ENCODE peak calls at places on chromosome 5, in nine cellular contexts. W, N, G, Q, Z, D, Y, M and J are unnamed samples.

GRCh38 chr5:17222679-17223078 is 5.2 kb downstream of the BASP1 start:
- DNase-seq in W (no peak), N (no peak), G (no peak), Q (no peak), Z (no peak), D (no peak), Y (no peak), M (peak; percentile 28), J (no peak)

GRCh38 chr5:55993628-55994501 is 898 bp downstream of the IL6ST start:
- DNase-seq in W (no peak), N (no peak), G (no peak), Q (no peak), Z (no peak), D (no peak), Y (no peak), M (no peak), J (no peak)

GRCh38 chr5:77945874-77946273 is 169.7 kb upstream of the TBCA start:
- DNase-seq in W (no peak), N (no peak), G (no peak), Q (no peak), Z (no peak), D (no peak), Y (no peak), M (no peak), J (no peak)

GRCh38 chr5:54610197-54610898 is 92.8 kb downstream of the SNX18 start:
- DNase-seq in W (no peak), N (peak; percentile 21), G (no peak), Q (peak; percentile 50), Z (no peak), D (peak; percentile 67), Y (no peak), M (no peak), J (no peak)

GRCh38 chr5:153516503-153516902 is 26.0 kb downstream of the GRIA1 start:
- DNase-seq in W (no peak), N (no peak), G (no peak), Q (no peak), Z (no peak), D (no peak), Y (no peak), M (no peak), J (no peak)

GRCh38 chr5:154117050-154117449 is 73.5 kb upstream of the GALNT10 start:
- DNase-seq in W (no peak), N (no peak), G (no peak), Q (no peak), Z (peak; percentile 73), D (no peak), Y (no peak), M (no peak), J (no peak)

GRCh38 chr5:58133631-58134296 is 326.1 kb downstream of the PLK2 start:
- DNase-seq in W (no peak), N (peak; percentile 49), G (no peak), Q (peak; percentile 50), Z (no peak), D (no peak), Y (no peak), M (no peak), J (no peak)

GRCh38 chr5:164153469-164154172 is 648.2 kb downstream of the MAT2B start:
- DNase-seq in W (no peak), N (no peak), G (no peak), Q (peak; percentile 51), Z (no peak), D (no peak), Y (no peak), M (no peak), J (no peak)

GRCh38 chr5:66596791-66597757 is 881 bp downstream of the MAST4 start:
- DNase-seq in W (peak; percentile 83), N (peak; percentile 41), G (no peak), Q (peak; percentile 25), Z (peak; percentile 77), D (peak; percentile 55), Y (no peak), M (peak; percentile 64), J (peak; percentile 51)

GRCh38 chr5:115962565-115963402 is 509 bp downstream of the LVRN start:
- DNase-seq in W (peak; percentile 63), N (no peak), G (no peak), Q (peak; percentile 20), Z (peak; percentile 74), D (peak; percentile 46), Y (no peak), M (peak; percentile 51), J (peak; percentile 49)

GRCh38 chr5:179193746-179194145 is 133.6 kb downstream of the ZNF354C start:
- DNase-seq in W (no peak), N (no peak), G (no peak), Q (no peak), Z (no peak), D (no peak), Y (no peak), M (no peak), J (no peak)

GRCh38 chr5:179190851-179191505 is 130.8 kb downstream of the ZNF354C start:
- DNase-seq in W (peak; percentile 56), N (no peak), G (no peak), Q (no peak), Z (no peak), D (no peak), Y (no peak), M (no peak), J (no peak)

GRCh38 chr5:179192185-179192890 is 132.2 kb downstream of the ZNF354C start:
- DNase-seq in W (no peak), N (no peak), G (no peak), Q (no peak), Z (no peak), D (no peak), Y (no peak), M (no peak), J (peak; percentile 68)

GRCh38 chr5:179192891-179193470 is 132.8 kb downstream of the ZNF354C start:
- DNase-seq in W (no peak), N (no peak), G (no peak), Q (no peak), Z (no peak), D (no peak), Y (no peak), M (no peak), J (no peak)

GRCh38 chr5:179191506-179192184 is 131.5 kb downstream of the ZNF354C start:
- DNase-seq in W (no peak), N (no peak), G (no peak), Q (no peak), Z (no peak), D (no peak), Y (no peak), M (no peak), J (no peak)
- H3K4me3 ChIP-seq in W (no peak overlapping the region), N (no peak overlapping the region), G (no peak overlapping the region), Q (no peak overlapping the region), Z (no peak overlapping the region), D (no peak overlapping the region), Y (no peak overlapping the region), M (no peak overlapping the region), J (no peak overlapping the region)

DNA sequence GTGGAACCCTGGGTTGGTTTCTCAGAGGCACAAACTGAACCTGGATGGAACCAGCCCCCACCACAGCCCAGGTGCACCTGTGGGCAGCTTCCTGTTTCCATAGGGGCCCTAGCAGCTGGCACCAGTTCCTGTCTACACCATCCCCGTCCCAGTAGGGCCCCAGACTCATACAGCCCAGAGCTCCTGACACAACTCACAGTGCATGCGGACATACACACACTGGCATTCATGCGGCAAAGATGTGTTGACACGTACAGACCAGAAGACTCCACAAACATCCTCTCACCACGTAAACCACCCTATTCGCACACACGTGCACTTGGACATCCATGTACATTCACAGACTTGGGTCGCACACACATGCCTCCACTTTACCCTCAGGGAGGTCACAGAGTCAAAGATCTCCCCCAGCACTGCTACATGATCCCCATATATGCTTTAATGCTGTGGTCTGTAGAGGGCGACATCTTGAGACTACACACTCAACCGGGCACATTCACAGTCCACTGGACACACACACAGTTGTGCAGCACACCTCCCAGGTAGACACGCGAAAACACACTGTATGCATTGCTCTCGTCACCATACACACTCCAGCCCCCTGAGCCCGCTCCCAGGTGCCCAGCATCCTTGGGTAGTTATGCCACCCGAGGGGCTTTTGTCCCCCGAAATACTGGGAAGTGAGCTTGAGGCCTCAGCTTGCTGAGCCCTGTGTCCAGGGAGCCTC is 22.4 kb downstream of the CXXC5 start:
- DNase-seq in W (no peak), N (no peak), G (no peak), Q (peak; percentile 68), Z (no peak), D (peak; percentile 92), Y (no peak), M (no peak), J (no peak)
- TF ChIP-seq CTCF in W (peak; percentile 15), N (no peak), G (peak; percentile 11), Q (peak; percentile 36), Z (peak; percentile 46), D (peak; percentile 7), Y (peak; percentile 30), M (peak; percentile 47), J (peak; percentile 47)

DNA sequence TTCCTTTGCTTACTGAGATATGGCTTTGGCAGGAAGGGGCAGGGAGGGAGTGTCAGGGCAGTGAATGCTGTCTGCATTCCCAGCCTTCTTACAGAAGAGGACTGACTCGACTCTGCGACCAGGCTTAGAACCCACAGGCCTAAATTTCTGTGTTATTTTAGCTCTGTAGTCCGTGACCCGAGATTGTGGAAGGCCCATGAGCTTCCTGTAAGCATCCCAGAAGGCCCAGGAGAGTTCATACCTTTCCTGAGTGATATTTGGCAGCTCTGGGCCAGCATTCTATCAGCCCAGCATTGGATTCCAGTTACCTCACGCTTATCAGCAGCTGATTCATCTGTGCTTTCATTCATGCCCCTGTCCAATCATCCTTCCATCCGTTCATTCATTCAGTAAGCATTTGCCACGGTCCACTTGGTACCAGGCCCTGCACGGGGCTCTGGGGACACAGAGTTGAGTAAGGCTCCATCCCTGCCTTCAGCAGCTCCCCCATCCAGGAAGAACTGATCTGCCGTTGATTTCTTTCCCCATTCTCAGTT is 28.2 kb upstream of the RPL26L1 start:
- DNase-seq in W (no peak), N (peak; percentile 54), G (peak; percentile 91), Q (peak; percentile 98), Z (no peak), D (no peak), Y (no peak), M (no peak), J (no peak)
- H3K27ac ChIP-seq in W (peak overlapping the region; percentile 74), N (no peak overlapping the region), G (peak overlapping the region; percentile 78), Q (peak overlapping the region; percentile 97), Z (no peak overlapping the region), D (no peak overlapping the region), Y (peak overlapping the region; percentile 5), M (no peak overlapping the region), J (no peak overlapping the region)

GRCh38 chr5:61332369-61332745 is 299 bp downstream of the ZSWIM6 start:
- DNase-seq in W (peak; percentile 78), N (peak; percentile 26), G (no peak), Q (no peak), Z (no peak), D (peak; percentile 70), Y (no peak), M (peak; percentile 66), J (peak; percentile 45)

GRCh38 chr5:61334224-61335196 is 2.5 kb downstream of the ZSWIM6 start:
- DNase-seq in W (no peak), N (no peak), G (no peak), Q (peak; percentile 86), Z (peak; percentile 48), D (no peak), Y (no peak), M (no peak), J (no peak)

GRCh38 chr5:61333351-61334223 is 1.5 kb downstream of the ZSWIM6 start:
- DNase-seq in W (peak; percentile 82), N (peak; percentile 47), G (no peak), Q (no peak), Z (no peak), D (peak; percentile 70), Y (no peak), M (peak; percentile 59), J (no peak)

GRCh38 chr5:61331407-61332368 is at the start of gene ZSWIM6:
- DNase-seq in W (peak; percentile 100), N (peak; percentile 98), G (peak; percentile 100), Q (peak; percentile 97), Z (peak; percentile 99), D (peak; percentile 100), Y (peak; percentile 99), M (peak; percentile 100), J (peak; percentile 98)

GRCh38 chr5:61332891-61333350 is 863 bp downstream of the ZSWIM6 start:
- DNase-seq in W (peak; percentile 84), N (peak; percentile 56), G (no peak), Q (peak; percentile 53), Z (peak; percentile 70), D (peak; percentile 64), Y (peak; percentile 18), M (peak; percentile 38), J (peak; percentile 40)
- H3K4me3 ChIP-seq in W (peak overlapping the region; percentile 96), N (peak overlapping the region; percentile 84), G (peak overlapping the region; percentile 72), Q (peak overlapping the region; percentile 85), Z (peak overlapping the region; percentile 88), D (peak overlapping the region; percentile 87), Y (peak overlapping the region; percentile 94), M (peak overlapping the region; percentile 99), J (peak overlapping the region; percentile 88)